ENCODE peak calls at places on chromosomes 2 and 18, in four cellular contexts. V, X, B and H are unnamed samples.
A peak's percentile ranks its signal among the peaks of the same experiment; 100 is the strongest.

GRCh38 chr18:73924316-73924715 is 223.3 kb downstream of the FBXO15 start:
- DNase-seq in V (no peak), X (no peak), B (no peak), H (no peak)

GRCh38 chr2:128797092-128797491 is 478.4 kb upstream of the HS6ST1 start:
- DNase-seq in V (no peak), X (no peak), B (no peak), H (no peak)

GRCh38 chr18:35778850-35779634 is 193.4 kb upstream of the RMP24 start:
- DNase-seq in V (no peak), X (no peak), B (no peak), H (no peak)

GRCh38 chr2:42984617-42985016 is 192.2 kb upstream of the HAAO start:
- DNase-seq in V (peak; percentile 61), X (no peak), B (no peak), H (no peak)

GRCh38 chr2:71555798-71556454 is 102.6 kb downstream of the DYSF start:
- DNase-seq in V (peak; percentile 62), X (no peak), B (peak; percentile 52), H (no peak)

GRCh38 chr2:47321006-47321405 is 82.0 kb upstream of the MSH2 start:
- DNase-seq in V (no peak), X (no peak), B (no peak), H (no peak)

GRCh38 chr2:217743980-217744761 is 258.6 kb downstream of the TNS1 start:
- DNase-seq in V (no peak), X (no peak), B (no peak), H (no peak)

GRCh38 chr2:227366861-227367800 is 12.0 kb downstream of the TM4SF20 start:
- DNase-seq in V (no peak), X (no peak), B (no peak), H (no peak)

GRCh38 chr2:143468341-143468888 is 339.2 kb downstream of the ARHGAP15 start:
- DNase-seq in V (no peak), X (no peak), B (no peak), H (no peak)

GRCh38 chr18:55998071-55998522 is 410.1 kb upstream of the TCF4 start:
- DNase-seq in V (no peak), X (peak; percentile 48), B (no peak), H (no peak)

GRCh38 chr18:55996726-55997125 is 408.7 kb upstream of the TCF4 start:
- DNase-seq in V (no peak), X (no peak), B (no peak), H (no peak)

GRCh38 chr18:56000041-56000440 is 412.0 kb upstream of the TCF4 start:
- DNase-seq in V (no peak), X (no peak), B (no peak), H (no peak)

GRCh38 chr18:55999641-56000040 is 411.6 kb upstream of the TCF4 start:
- DNase-seq in V (no peak), X (peak; percentile 24), B (no peak), H (no peak)

DNA sequence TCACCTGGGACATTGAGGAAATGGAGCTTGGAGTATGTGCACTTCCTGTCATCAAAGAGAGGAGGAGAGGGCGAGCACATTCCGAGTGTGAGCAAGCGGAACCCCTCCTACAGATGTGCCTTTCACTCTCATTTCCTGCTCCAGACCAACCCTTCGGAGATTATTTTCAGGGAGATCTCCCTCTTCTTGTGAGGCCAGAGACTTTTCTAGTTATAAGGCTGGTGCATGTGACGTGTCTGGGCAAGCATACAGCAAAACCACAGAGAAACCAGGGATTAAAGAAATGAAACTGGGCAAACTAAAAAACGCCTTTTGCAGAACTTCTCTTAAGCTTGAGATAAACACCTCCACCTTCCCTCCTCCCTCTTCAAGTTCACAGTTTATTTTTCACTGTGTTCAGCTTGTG is 409.2 kb upstream of the TCF4 start:
- DNase-seq in V (no peak), X (peak; percentile 22), B (no peak), H (no peak)
- TF ChIP-seq CTCF in V (no peak), X (no peak), B (no peak), H (no peak)

GRCh38 chr2:26245810-26246209 is 1.1 kb downstream of the HADHB start:
- DNase-seq in V (no peak), X (no peak), B (peak; percentile 34), H (peak; percentile 27)

GRCh38 chr2:26246818-26247217 is 2.1 kb downstream of the HADHB start:
- DNase-seq in V (no peak), X (no peak), B (no peak), H (no peak)

GRCh38 chr2:26243643-26244478 is 571 bp downstream of the HADHA start:
- DNase-seq in V (no peak), X (peak; percentile 47), B (no peak), H (peak; percentile 67)

GRCh38 chr2:26244479-26245230 is at the start of the genes HADHA and HADHB:
- DNase-seq in V (peak; percentile 97), X (peak; percentile 95), B (peak; percentile 95), H (peak; percentile 94)

GRCh38 chr2:26245231-26245732 is 543 bp downstream of the HADHB start:
- DNase-seq in V (peak; percentile 87), X (peak; percentile 61), B (peak; percentile 44), H (no peak)
- H3K4me1 ChIP-seq in V (peaks cover 83% of the 10 kb centered on the region), X (peaks cover 24% of the 10 kb centered on the region), B (peaks cover 52% of the 10 kb centered on the region), H (peaks cover 19% of the 10 kb centered on the region)

DNA sequence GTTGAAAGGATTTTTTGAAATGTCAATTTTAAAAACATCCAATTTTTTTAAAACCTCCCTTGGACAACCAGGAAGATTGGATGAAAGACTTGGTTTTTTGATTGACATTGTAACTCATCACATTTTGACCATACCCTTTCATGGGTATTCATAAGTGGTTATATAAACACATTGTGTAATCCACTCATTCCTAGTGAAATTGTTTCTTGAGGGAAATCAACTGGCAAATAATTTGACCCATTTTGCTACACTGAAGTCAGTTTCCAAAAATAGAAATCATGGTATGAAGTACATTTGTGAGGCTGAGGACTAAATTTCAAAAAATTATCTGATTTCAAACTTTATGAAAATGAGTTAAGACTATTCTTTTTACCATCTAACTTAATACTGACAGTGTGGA is 31.5 kb downstream of the FBXO48 start:
- DNase-seq in V (no peak), X (no peak), B (no peak), H (no peak)
- TF ChIP-seq POLR2AphosphoS5 in V (no peak), X (no peak), B (no peak), H (no peak)

DNA sequence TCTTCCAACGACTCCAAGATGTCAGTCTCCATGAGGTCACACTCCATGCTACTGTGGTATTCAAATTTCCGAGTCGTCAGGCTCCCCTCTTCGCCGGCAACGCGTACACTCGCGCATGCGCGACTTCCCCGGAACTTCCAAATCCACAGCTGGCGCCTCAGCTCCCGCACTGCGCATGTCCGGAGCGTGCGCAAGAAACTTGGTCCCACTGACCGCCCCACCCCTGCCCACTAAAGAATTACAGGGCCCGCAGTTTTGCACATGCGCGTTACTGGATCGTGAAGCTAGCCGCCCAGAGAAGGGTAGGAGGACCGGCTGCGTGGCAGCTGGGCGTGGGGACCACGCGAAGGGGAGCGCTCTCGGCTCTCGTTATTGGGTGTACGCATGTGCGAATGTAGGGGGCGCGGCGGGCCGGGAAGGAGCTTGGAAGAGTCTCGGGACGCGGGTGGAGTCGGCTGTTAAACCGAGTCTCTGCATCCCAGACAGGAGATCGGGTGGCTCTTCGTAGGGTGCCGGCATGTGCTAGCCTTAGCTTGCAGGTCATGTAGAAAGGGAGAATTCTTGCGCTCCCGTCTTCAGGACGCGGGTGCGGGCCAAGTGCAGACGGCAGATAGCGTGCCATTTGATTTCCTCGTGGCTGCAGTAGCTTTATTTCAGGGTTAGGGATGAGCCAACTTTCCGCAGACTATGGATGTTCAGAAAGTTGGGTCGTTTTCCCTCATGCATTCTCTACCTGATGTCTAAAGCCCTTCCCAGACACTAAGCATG is at the start of gene FAM98A:
- DNase-seq in V (peak; percentile 99), X (peak; percentile 97), B (peak; percentile 99), H (peak; percentile 100)
- TF ChIP-seq CTCF in V (no peak), X (no peak), B (peak; percentile 63), H (no peak)

GRCh38 chr2:28622101-28622499 is 126.2 kb downstream of the PLB1 start:
- DNase-seq in V (no peak), X (no peak), B (no peak), H (no peak)
- H3K4me1 ChIP-seq in V (peaks cover 65% of the 10 kb centered on the region), X (peaks cover 11% of the 10 kb centered on the region), B (peaks cover 59% of the 10 kb centered on the region), H (peaks cover 22% of the 10 kb centered on the region)

GRCh38 chr2:634670-635395 is 42.4 kb downstream of the TMEM18 start:
- DNase-seq in V (no peak), X (no peak), B (peak; percentile 6), H (no peak)

GRCh38 chr2:637804-638203 is 39.4 kb downstream of the TMEM18 start:
- DNase-seq in V (no peak), X (no peak), B (peak; percentile 13), H (no peak)

GRCh38 chr2:636151-636621 is 41.0 kb downstream of the TMEM18 start:
- DNase-seq in V (peak; percentile 78), X (no peak), B (no peak), H (no peak)

GRCh38 chr2:637406-637776 is 39.8 kb downstream of the TMEM18 start:
- DNase-seq in V (no peak), X (no peak), B (no peak), H (no peak)

GRCh38 chr2:636649-637405 is 40.4 kb downstream of the TMEM18 start:
- DNase-seq in V (peak; percentile 84), X (peak; percentile 95), B (peak; percentile 49), H (peak; percentile 53)
- TF ChIP-seq POLR2AphosphoS5 in V (no peak), X (no peak), B (no peak), H (no peak)

GRCh38 chr2:154370873-154371272 is 327.6 kb upstream of the KCNJ3 start:
- DNase-seq in V (no peak), X (peak; percentile 70), B (no peak), H (no peak)

DNA sequence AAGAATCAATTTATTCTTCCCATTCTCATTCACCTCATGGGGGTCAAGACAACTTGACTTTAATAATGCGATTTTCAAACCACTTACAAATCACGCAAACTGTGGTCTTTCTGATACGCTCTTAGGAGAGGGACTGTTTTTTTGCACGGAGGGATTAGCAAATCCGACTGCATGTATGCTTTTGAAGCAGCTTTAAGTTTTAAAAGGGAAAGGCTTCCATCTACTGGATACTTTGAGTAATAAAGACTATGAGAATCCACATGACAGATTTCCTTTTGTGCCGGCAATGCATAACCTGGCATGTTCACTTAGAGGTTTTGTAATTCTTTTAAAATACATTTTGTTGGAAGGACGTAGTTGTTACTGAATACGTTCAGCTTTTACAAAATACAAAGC is 322.9 kb upstream of the KCNJ3 start:
- DNase-seq in V (no peak), X (peak; percentile 85), B (peak; percentile 54), H (peak; percentile 46)
- TF ChIP-seq CTCF in V (no peak), X (peak; percentile 67), B (peak; percentile 71), H (no peak)